ENCODE peak calls at places on chromosomes 2 and 18, in six cellular contexts. L is coronary artery, C is tibial nerve, K is HL-60, W is astrocyte, U is HepG2. O is an unnamed sample.

GRCh38 chr2:182584462-182584861 is 131.6 kb upstream of the DNAJC10 start:
- DNase-seq in W (no peak), C (no peak), L (no peak), K (no peak), U (no peak), O (no peak)

GRCh38 chr2:231780123-231780908 is 766 bp downstream of the PDE6D start:
- DNase-seq in K (peak; percentile 38), C (no peak), L (peak; percentile 73), U (peak; percentile 44), W (peak; percentile 34), O (no peak)

GRCh38 chr2:221521261-221521845 is 50.8 kb downstream of the EPHA4 start:
- DNase-seq in U (no peak), K (no peak), C (no peak), W (no peak), L (no peak), O (no peak)

GRCh38 chr2:80048296-80048695 is 256.3 kb downstream of the LRRTM1 start:
- DNase-seq in W (no peak), C (no peak), U (no peak), K (no peak), L (no peak), O (no peak)

GRCh38 chr18:23207994-23208393 is 72.7 kb downstream of the CABLES1 start:
- DNase-seq in U (no peak), C (no peak), W (no peak), L (no peak), K (no peak), O (no peak)

GRCh38 chr2:240931319-240931949 is 25.3 kb downstream of the CROCC2 start:
- DNase-seq in C (peak; percentile 8), K (no peak), L (peak; percentile 57), W (no peak), U (no peak), O (peak; percentile 2)

GRCh38 chr2:188701836-188702235 is 272.3 kb upstream of the COL3A1 start:
- DNase-seq in C (no peak), U (no peak), K (no peak), L (no peak), W (peak; percentile 65), O (no peak)

GRCh38 chr2:96239091-96239490 is 26.7 kb downstream of the TMEM127 start:
- DNase-seq in W (no peak), L (no peak), U (no peak), C (no peak), K (no peak), O (no peak)

GRCh38 chr2:97982621-97983020 is 13.1 kb downstream of the TMEM131 start:
- DNase-seq in K (no peak), C (no peak), W (no peak), L (no peak), U (no peak), O (no peak)

GRCh38 chr2:191441761-191442160 is 196.6 kb downstream of the MYO1B start:
- DNase-seq in U (no peak), W (no peak), K (no peak), L (no peak), C (no peak), O (peak; percentile 37)

GRCh38 chr2:206800501-206801416 is 35.4 kb downstream of the FASTKD2 start:
- DNase-seq in W (peak; percentile 51), C (peak; percentile 40), K (peak; percentile 69), L (peak; percentile 76), U (peak; percentile 65), O (peak; percentile 42)

GRCh38 chr2:176114120-176114929 is 2.3 kb upstream of the HOXD10 start:
- DNase-seq in W (no peak), L (no peak), K (no peak), C (no peak), U (peak; percentile 45), O (no peak)

GRCh38 chr18:38900445-38900844 is 1334.8 kb upstream of the CELF4 start:
- DNase-seq in U (no peak), C (no peak), W (no peak), L (no peak), K (no peak), O (no peak)

GRCh38 chr2:204491528-204491927 is 53.7 kb upstream of the PARD3B start:
- DNase-seq in L (no peak), K (no peak), W (peak; percentile 40), C (no peak), U (no peak), O (no peak)

GRCh38 chr18:59604877-59605276 is 92.3 kb downstream of the CCBE1 start:
- DNase-seq in C (no peak), K (no peak), L (no peak), W (no peak), U (no peak), O (no peak)

GRCh38 chr2:146984014-146984413 is 860.8 kb upstream of the ACVR2A start:
- DNase-seq in K (no peak), L (no peak), U (no peak), W (no peak), C (no peak), O (no peak)

GRCh38 chr18:77124452-77124922 is 8.1 kb downstream of the MBP start:
- DNase-seq in C (no peak), L (no peak), U (no peak), W (no peak), K (peak; percentile 68), O (no peak)

GRCh38 chr18:33746261-33746660 is 168.2 kb downstream of the ASXL3 start:
- DNase-seq in L (no peak), K (no peak), W (no peak), C (no peak), U (no peak), O (no peak)

GRCh38 chr2:230905448-230906430 is 19.3 kb downstream of the GPR55 start:
- DNase-seq in W (no peak), L (peak; percentile 47), U (peak; percentile 83), C (no peak), K (no peak), O (no peak)

GRCh38 chr18:36127866-36128845 is 984 bp downstream of the SLC39A6 start:
- DNase-seq in L (no peak), K (no peak), W (peak; percentile 38), U (peak; percentile 23), C (no peak), O (no peak)

GRCh38 chr18:21741511-21742322 is 1.1 kb downstream of the MIB1 start:
- DNase-seq in K (peak; percentile 47), U (no peak), C (no peak), L (no peak), W (no peak), O (no peak)

GRCh38 chr2:184685999-184686841 is 87.9 kb downstream of the ZNF804A start:
- DNase-seq in L (no peak), C (no peak), W (peak; percentile 70), K (no peak), U (no peak), O (no peak)

GRCh38 chr18:77360315-77361186 is 110.9 kb downstream of the GALR1 start:
- DNase-seq in C (no peak), L (no peak), K (no peak), W (no peak), U (no peak), O (no peak)

GRCh38 chr2:169077674-169078240 is 8.4 kb downstream of the DHRS9 start:
- DNase-seq in K (no peak), W (no peak), U (no peak), L (no peak), C (no peak), O (no peak)

GRCh38 chr2:169073211-169073971 is 4.0 kb downstream of the DHRS9 start:
- DNase-seq in L (no peak), K (no peak), U (no peak), W (no peak), C (no peak), O (no peak)

GRCh38 chr2:169071455-169071854 is 2.1 kb downstream of the DHRS9 start:
- DNase-seq in W (no peak), C (no peak), U (no peak), K (no peak), L (no peak), O (no peak)

GRCh38 chr2:169072163-169072925 is 3.0 kb downstream of the DHRS9 start:
- DNase-seq in C (no peak), U (no peak), K (peak; percentile 76), L (no peak), W (no peak), O (no peak)

GRCh38 chr2:169073972-169074751 is 4.8 kb downstream of the DHRS9 start:
- DNase-seq in C (no peak), K (no peak), W (peak; percentile 92), U (no peak), L (no peak), O (no peak)
- H3K27ac ChIP-seq in C (no peak overlapping the region), K (peak overlapping the region; percentile 94), W (no peak overlapping the region), U (no peak overlapping the region), L (no peak overlapping the region), O (no peak overlapping the region)

GRCh38 chr2:128735296-128735960 is 416.8 kb upstream of the HS6ST1 start:
- DNase-seq in C (no peak), L (no peak), W (no peak), K (no peak), U (no peak), O (no peak)
- H3K4me3 ChIP-seq in C (no peak overlapping the region), L (no peak overlapping the region), W (no peak overlapping the region), K (no peak overlapping the region), U (no peak overlapping the region), O (no peak overlapping the region)

GRCh38 chr2:226600184-226600583 is 199.4 kb downstream of the IRS1 start:
- DNase-seq in U (peak; percentile 86), L (no peak), C (no peak), K (no peak), W (peak; percentile 57), O (no peak)
- TF ChIP-seq CTCF in U (no peak), L (no peak), C (no peak), K (no peak), W (no peak), O (no peak)

DNA sequence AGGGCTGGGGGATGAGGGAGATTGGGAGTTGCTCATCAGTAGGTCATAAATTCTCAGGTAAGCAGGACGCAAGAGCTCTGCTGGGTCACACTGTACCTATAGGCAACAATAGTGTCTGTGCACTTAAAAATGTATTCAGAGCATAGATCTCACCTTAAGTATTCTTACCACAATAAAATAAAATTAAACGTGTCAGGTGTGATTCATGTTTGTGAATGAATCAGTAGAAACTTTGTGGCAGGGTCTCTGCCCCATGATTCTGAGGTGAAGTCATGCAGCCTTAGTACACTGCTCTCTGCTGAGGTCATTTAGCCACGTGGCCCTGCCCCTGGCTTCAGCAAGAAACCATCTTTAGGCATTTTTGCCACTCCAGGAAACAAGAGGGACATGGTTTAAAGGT is 253.8 kb downstream of the FBXO15 start:
- DNase-seq in L (no peak), C (no peak), U (no peak), W (no peak), K (no peak), O (no peak)
- H3K27ac ChIP-seq in L (no peak overlapping the region), C (no peak overlapping the region), U (no peak overlapping the region), W (no peak overlapping the region), K (no peak overlapping the region), O (no peak overlapping the region)

DNA sequence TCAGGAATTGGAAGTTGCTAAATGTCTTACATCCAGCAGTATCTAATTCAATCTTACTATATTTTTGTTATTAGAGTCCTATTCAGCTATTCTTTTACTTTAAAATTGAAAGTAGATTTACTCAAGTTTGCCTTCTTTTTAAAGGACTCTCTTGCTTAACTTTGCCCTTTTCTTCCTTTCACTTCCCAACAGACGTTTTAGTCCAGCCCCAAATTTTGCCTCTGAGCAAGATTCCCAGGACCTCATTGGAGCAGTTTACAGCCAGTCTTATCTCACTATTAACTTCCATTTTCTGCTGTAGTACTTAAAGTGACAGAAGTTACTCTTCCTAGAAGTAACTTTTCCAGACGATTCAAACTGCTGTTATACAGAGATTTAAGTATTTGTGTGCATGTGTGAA is 1.7 kb upstream of the PRKD3 start:
- DNase-seq in U (no peak), K (no peak), C (no peak), L (no peak), W (peak; percentile 67), O (no peak)
- H3K4me3 ChIP-seq in U (no peak overlapping the region), K (no peak overlapping the region), C (no peak overlapping the region), L (peak overlapping the region; percentile 96), W (no peak overlapping the region), O (peak overlapping the region; percentile 77)

O was measured in dorsolateral prefrontal cortex.